ENCODE peak calls at places on chromosomes 12 and 14, in ten cellular contexts. V is NT2/D1, F is kidney, W is adipocyte, L is mesendoderm, D is HepG2, Y is PC-3, N is endothelial cell of umbilical vein, O is IMR-90, M is H1. B is an unnamed sample.

GRCh38 chr14:102095871-102096568 is 9.2 kb upstream of the HSP90AA1 start:
- DNase-seq in N (no peak), W (no peak), M (peak), V (no peak), O (no peak), F (no peak), D (no peak), L (peak), Y (no peak), B (no peak)

GRCh38 chr14:54685286-54685845 is 118.4 kb downstream of the SAMD4A start:
- DNase-seq in V (no peak), D (no peak), Y (no peak), O (no peak), N (peak), M (no peak), W (no peak), F (no peak), L (no peak), B (no peak)

GRCh38 chr12:68175566-68176033 is 16.1 kb upstream of the IFNG start:
- DNase-seq in V (no peak), Y (no peak), O (no peak), D (no peak), L (peak), M (no peak), W (no peak), F (no peak), N (no peak), B (no peak)

GRCh38 chr14:90193925-90194324 is 62.4 kb upstream of the PSMC1 start:
- DNase-seq in D (peak), M (peak), F (no peak), N (no peak), O (no peak), W (no peak), L (peak), V (no peak), Y (no peak), B (no peak)

GRCh38 chr14:95679995-95680735 is 6.1 kb upstream of the TCL1B start:
- DNase-seq in V (no peak), F (no peak), Y (no peak), D (peak), M (no peak), N (no peak), W (no peak), L (peak), O (no peak), B (no peak)

GRCh38 chr14:77024171-77024627 is 4.3 kb downstream of the IRF2BPL start:
- DNase-seq in O (peak), W (peak), V (peak), N (no peak), D (peak), L (peak), M (peak), F (no peak), Y (peak), B (no peak)

GRCh38 chr12:124765571-124766489 is 97.8 kb downstream of the SCARB1 start:
- DNase-seq in N (no peak), M (no peak), L (no peak), F (no peak), W (peak), D (no peak), V (no peak), Y (no peak), O (no peak), B (no peak)

GRCh38 chr12:53971686-53972085 is 1.2 kb upstream of the HOXC11 start:
- DNase-seq in M (no peak), F (no peak), L (no peak), D (no peak), N (no peak), W (no peak), V (no peak), O (no peak), Y (no peak), B (no peak)

GRCh38 chr12:2523317-2523716 is 271.5 kb upstream of the FKBP4 start:
- DNase-seq in L (no peak), D (no peak), Y (no peak), O (no peak), F (no peak), V (no peak), M (no peak), N (no peak), W (no peak), B (no peak)

GRCh38 chr14:76011959-76012802 is 26.6 kb downstream of the IFT43 start:
- DNase-seq in F (peak), M (peak), O (peak), Y (no peak), D (no peak), N (no peak), W (no peak), L (no peak), V (peak), B (no peak)

GRCh38 chr14:105878125-105878524 is 351.7 kb downstream of the TMEM121 start:
- DNase-seq in F (peak), O (no peak), Y (no peak), M (no peak), V (no peak), D (no peak), W (no peak), L (no peak), N (no peak), B (no peak)

GRCh38 chr14:50026396-50026795 is 90.0 kb downstream of the VCPKMT start:
- DNase-seq in Y (no peak), W (no peak), D (no peak), M (no peak), L (no peak), N (no peak), F (no peak), V (no peak), O (no peak), B (no peak)

GRCh38 chr12:102539651-102540553 is 59.5 kb upstream of the IGF1 start:
- DNase-seq in N (no peak), O (peak), L (peak), F (no peak), D (peak), V (peak), W (peak), M (no peak), Y (no peak), B (no peak)

GRCh38 chr12:125533434-125534029 is 468.3 kb downstream of the AACS start:
- DNase-seq in V (peak), O (no peak), L (peak), N (no peak), W (peak), M (peak), D (peak), Y (peak), F (no peak), B (no peak)

GRCh38 chr14:56170028-56170427 is 51.8 kb downstream of the PELI2 start:
- DNase-seq in W (no peak), D (no peak), F (no peak), N (no peak), V (no peak), L (peak), O (peak), Y (no peak), M (no peak), B (no peak)

GRCh38 chr14:99872786-99873440 is 79.7 kb downstream of the EML1 start:
- DNase-seq in V (peak), O (peak), F (no peak), N (peak), D (no peak), L (peak), W (peak), Y (no peak), M (peak), B (no peak)

GRCh38 chr14:98173291-98173690 is 1098.7 kb downstream of the BCL11B start:
- DNase-seq in V (peak), F (no peak), D (no peak), O (no peak), L (peak), W (no peak), Y (no peak), N (no peak), M (no peak), B (no peak)

GRCh38 chr12:52233462-52234141 is 559 bp downstream of the KRT7 start:
- DNase-seq in Y (peak), L (peak), V (no peak), W (no peak), N (no peak), F (peak), O (no peak), D (no peak), M (peak), B (no peak)

GRCh38 chr14:91744068-91744480 is 12.2 kb upstream of the CATSPERB start:
- DNase-seq in N (peak), Y (peak), V (no peak), M (no peak), L (peak), F (no peak), O (no peak), W (no peak), D (no peak), B (no peak)

GRCh38 chr14:105076805-105077648 is 11.8 kb upstream of the GPR132 start:
- DNase-seq in M (no peak), D (no peak), O (no peak), Y (no peak), L (no peak), N (no peak), F (peak), V (no peak), W (no peak), B (no peak)

GRCh38 chr14:100432652-100433427 is 109.7 kb downstream of the SLC25A47 start:
- DNase-seq in N (no peak), V (no peak), M (no peak), Y (no peak), W (no peak), D (no peak), L (no peak), O (no peak), F (no peak), B (no peak)

GRCh38 chr12:42468341-42468821 is 121.2 kb downstream of the PRICKLE1 start:
- DNase-seq in O (no peak), F (no peak), L (no peak), M (no peak), D (no peak), V (no peak), N (no peak), Y (no peak), W (no peak), B (no peak)

GRCh38 chr14:63174760-63175191 is 29.5 kb upstream of the RHOJ start:
- DNase-seq in O (peak), V (peak), D (peak), L (peak), W (peak), M (no peak), F (no peak), N (peak), Y (peak), B (peak)

GRCh38 chr14:71371711-71372396 is 464.6 kb downstream of the PCNX1 start:
- DNase-seq in D (no peak), V (no peak), Y (peak), L (no peak), W (peak), F (no peak), N (peak), M (no peak), O (peak), B (peak)

GRCh38 chr12:118065380-118065779 is 4.4 kb upstream of the WSB2 start:
- DNase-seq in L (no peak), N (no peak), M (no peak), O (no peak), Y (no peak), D (no peak), W (no peak), V (no peak), F (no peak), B (no peak)

GRCh38 chr14:106530423-106531107 is 1004.2 kb downstream of the TMEM121 start:
- DNase-seq in D (peak), W (no peak), N (no peak), O (no peak), L (peak), F (no peak), Y (no peak), M (no peak), V (no peak), B (no peak)

GRCh38 chr12:8951744-8952143 is 2.3 kb upstream of the M6PR start:
- DNase-seq in N (no peak), W (no peak), M (no peak), L (no peak), F (no peak), D (no peak), Y (no peak), V (no peak), O (no peak), B (no peak)

GRCh38 chr12:127162902-127163301 is 1104.1 kb upstream of the TMEM132C start:
- DNase-seq in M (no peak), D (no peak), O (peak), V (no peak), Y (peak), W (peak), N (no peak), L (no peak), F (no peak), B (no peak)
- H3K9ac ChIP-seq in M (no peak), D (no peak), O (no peak), V (no peak), Y (peak), W (peak), N (no peak), L (no peak), F (no peak), B (peak)

DNA sequence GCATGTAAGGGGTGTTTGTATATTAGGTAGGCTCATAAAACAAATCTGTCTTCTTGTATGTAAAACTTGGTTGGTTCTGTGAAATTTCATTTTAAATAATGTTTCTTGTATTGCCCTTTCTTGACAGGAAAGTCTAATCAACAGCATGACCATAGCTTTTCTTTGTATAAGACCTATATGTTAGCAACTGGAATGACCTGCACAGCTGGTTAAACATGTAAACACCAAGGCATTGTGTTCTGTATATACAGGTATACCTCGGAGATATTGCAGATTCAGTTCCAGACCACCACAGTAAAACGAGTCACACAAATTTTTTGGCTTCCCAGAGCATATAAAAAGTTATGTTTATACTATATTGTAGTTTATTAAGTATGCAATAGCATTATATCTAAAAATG is 183.6 kb downstream of the ERC1 start:
- DNase-seq in F (no peak), O (no peak), L (no peak), W (no peak), M (no peak), V (no peak), D (no peak), Y (no peak), N (no peak), B (no peak)
- H3K9ac ChIP-seq in F (no peak), O (no peak), L (no peak), W (no peak), M (no peak), V (no peak), D (no peak), Y (no peak), N (no peak), B (no peak)

GRCh38 chr12:6795088-6795487 is 5.8 kb downstream of the CD4 start:
- DNase-seq in W (no peak), V (no peak), F (no peak), D (no peak), Y (no peak), M (no peak), L (peak), N (no peak), O (no peak), B (no peak)

GRCh38 chr12:6792522-6793201 is 3.3 kb downstream of the CD4 start:
- DNase-seq in F (no peak), O (peak), W (peak), D (peak), V (no peak), Y (no peak), N (no peak), M (no peak), L (no peak), B (no peak)

GRCh38 chr12:6788972-6789905 is at the start of gene CD4:
- DNase-seq in M (no peak), Y (no peak), N (no peak), V (no peak), F (peak), D (no peak), O (no peak), W (no peak), L (no peak), B (no peak)

GRCh38 chr12:6790496-6791150 is 1.3 kb downstream of the CD4 start:
- DNase-seq in L (no peak), V (no peak), O (no peak), M (no peak), W (no peak), D (no peak), Y (no peak), N (no peak), F (no peak), B (no peak)

GRCh38 chr12:6791931-6792520 is 2.7 kb downstream of the CD4 start:
- DNase-seq in V (no peak), L (no peak), M (no peak), N (no peak), O (no peak), F (no peak), D (no peak), W (no peak), Y (no peak), B (no peak)
- H3K9ac ChIP-seq in V (no peak), L (no peak), M (no peak), N (no peak), O (peak), F (no peak), D (peak), W (no peak), Y (no peak), B (no peak)

GRCh38 chr12:69998011-69998410 is 173.0 kb downstream of the MYRFL start:
- DNase-seq in Y (no peak), O (no peak), V (no peak), D (no peak), L (no peak), M (no peak), N (no peak), F (no peak), W (no peak), B (no peak)

GRCh38 chr12:69994593-69995222 is 169.7 kb downstream of the MYRFL start:
- DNase-seq in M (no peak), Y (no peak), D (no peak), O (no peak), L (no peak), W (no peak), V (no peak), N (peak), F (no peak), B (no peak)

GRCh38 chr12:69996722-69997121 is 171.7 kb downstream of the MYRFL start:
- DNase-seq in N (no peak), O (no peak), V (no peak), W (no peak), L (no peak), F (no peak), Y (no peak), M (no peak), D (no peak), B (no peak)

GRCh38 chr12:69998922-69999321 is 173.9 kb downstream of the MYRFL start:
- DNase-seq in Y (no peak), N (no peak), V (no peak), F (no peak), M (no peak), D (no peak), W (no peak), O (no peak), L (no peak), B (no peak)

GRCh38 chr12:69996276-69996675 is 171.2 kb downstream of the MYRFL start:
- DNase-seq in V (no peak), F (no peak), M (no peak), D (no peak), L (no peak), N (no peak), O (no peak), W (no peak), Y (no peak), B (no peak)
- H3K9ac ChIP-seq in V (no peak), F (no peak), M (no peak), D (no peak), L (no peak), N (no peak), O (no peak), W (no peak), Y (no peak), B (no peak)

DNA sequence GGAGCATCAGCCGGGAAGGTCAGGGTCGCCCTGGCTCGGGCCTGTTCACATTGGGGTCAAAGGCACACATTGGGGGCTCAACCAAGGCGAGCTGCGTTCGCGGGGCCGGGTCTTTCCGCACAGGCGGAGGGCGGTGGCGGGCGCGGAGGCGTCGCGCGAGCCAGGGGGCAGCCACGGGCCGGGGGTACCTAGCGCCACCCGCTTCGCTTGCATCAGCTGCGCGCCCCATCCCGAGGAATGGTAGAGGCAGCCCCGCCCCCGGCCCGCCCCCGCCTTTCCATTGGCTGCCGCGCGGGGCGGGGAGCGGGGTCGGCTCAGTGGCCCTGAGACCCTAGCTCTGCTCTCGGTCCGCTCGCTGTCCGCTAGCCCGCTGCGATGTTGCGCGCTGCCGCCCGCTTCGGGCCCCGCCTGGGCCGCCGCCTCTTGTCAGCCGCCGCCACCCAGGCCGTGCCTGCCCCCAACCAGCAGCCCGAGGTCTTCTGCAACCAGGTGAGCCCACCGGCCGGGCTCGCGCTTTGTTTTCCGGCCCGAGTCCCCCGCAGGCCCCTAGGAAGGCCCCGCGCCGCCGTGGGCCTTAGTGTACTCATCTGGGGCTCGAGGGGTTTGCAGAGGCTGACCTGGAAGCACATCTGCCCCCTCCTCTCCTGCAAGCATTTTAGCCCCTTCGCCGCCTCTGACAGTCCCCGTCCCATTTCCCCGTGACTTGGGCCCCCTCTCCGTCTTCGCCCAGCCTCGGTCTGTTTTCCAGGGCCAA is at the start of gene ALDH2:
- DNase-seq in D (peak), L (peak), M (peak), N (peak), Y (no peak), W (peak), V (peak), F (peak), O (peak), B (no peak)
- H3K9ac ChIP-seq in D (peak), L (peak), M (peak), N (peak), Y (no peak), W (peak), V (peak), F (peak), O (peak), B (peak)

DNA sequence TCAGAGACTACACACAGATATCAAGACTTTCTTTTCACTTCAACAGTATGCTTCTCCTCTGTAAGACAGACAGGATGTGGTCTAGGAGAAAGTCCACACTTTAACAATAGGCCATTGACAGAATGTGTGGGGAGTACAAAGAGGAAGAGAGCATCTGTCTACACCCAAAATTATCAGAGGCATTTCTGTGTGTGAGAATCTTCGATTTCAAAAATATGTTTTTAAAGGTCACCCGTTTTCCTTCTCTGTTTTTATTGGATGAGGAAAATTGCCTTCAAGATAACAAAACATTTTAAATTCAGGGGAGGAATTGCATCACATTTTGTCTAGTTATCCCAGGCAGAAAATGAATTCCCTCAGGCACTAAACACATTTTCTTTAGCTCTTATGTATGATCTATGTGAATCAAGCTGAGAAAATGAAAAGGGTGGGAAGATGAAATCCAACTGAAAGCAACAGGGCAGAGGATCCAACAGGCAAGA is 16.4 kb downstream of the NAV3 start:
- DNase-seq in Y (peak), F (no peak), D (no peak), N (peak), W (peak), M (no peak), L (peak), V (no peak), O (peak), B (no peak)
- H3K9ac ChIP-seq in Y (no peak), F (no peak), D (no peak), N (peak), W (no peak), M (no peak), L (no peak), V (no peak), O (no peak), B (no peak)

DNA sequence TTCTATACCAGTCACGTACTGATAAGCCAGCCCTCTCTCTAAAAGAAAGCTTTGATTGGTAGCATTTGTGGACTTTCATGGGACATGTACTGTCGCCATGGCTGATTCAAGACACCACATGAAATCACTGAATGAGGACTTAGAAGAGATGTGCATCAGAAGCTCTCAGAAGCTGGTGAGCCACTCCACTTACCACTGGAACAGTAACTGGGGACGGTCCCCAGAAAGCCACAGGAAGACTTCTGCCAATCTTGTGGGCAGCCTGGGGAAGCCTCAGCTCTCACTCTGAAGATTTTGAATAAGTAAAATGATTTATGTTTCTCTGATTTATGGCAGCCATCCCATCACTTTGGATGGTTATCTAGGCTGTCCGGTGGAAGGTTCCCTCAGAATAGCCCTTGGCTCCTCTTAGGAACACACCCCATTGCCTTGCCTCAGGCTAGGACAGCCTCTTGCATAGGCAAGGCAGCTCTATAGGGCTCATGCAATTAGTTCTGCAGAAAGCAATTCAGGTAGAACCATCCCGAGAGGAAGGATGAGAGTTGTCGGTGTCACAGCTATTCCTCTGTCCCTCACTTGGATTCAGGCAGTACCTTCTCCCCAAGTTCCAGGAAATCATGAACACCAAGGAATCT is 9.8 kb downstream of the DHRS1 start:
- DNase-seq in V (no peak), W (no peak), D (no peak), N (no peak), L (no peak), F (no peak), Y (no peak), M (no peak), O (no peak), B (no peak)
- H3K9ac ChIP-seq in V (no peak), W (no peak), D (no peak), N (no peak), L (no peak), F (no peak), Y (no peak), M (no peak), O (no peak), B (no peak)

B was measured in keratinocyte.